ENCODE peak calls at places on chromosomes 4 and X, in ten cellular contexts. A, I, W, E, Y, Q, T, C, P and M are unnamed samples.

GRCh38 chr4:168598191-168598590 is 101.3 kb downstream of the PALLD start:
- DNase-seq in I (no peak), C (no peak), P (no peak), A (no peak), W (no peak), T (no peak), E (no peak), Q (no peak), Y (no peak), M (no peak)

GRCh38 chrX:75151828-75152592 is 4.1 kb downstream of the ABCB7 start:
- DNase-seq in P (no peak), I (no peak), T (no peak), C (no peak), Q (peak; percentile 1), W (no peak), Y (no peak), A (no peak), E (no peak), M (no peak)

GRCh38 chr4:140141196-140141845 is 12.7 kb downstream of the MAML3 start:
- DNase-seq in Q (no peak), P (no peak), E (no peak), A (no peak), C (no peak), T (no peak), I (no peak), W (no peak), Y (no peak), M (no peak)

GRCh38 chr4:137531951-137532868 is at the start of gene PCDH18:
- DNase-seq in T (no peak), I (peak; percentile 91), P (peak; percentile 84), Y (peak; percentile 87), Q (peak; percentile 80), A (no peak), E (peak; percentile 83), W (peak; percentile 97), C (peak; percentile 79), M (peak; percentile 82)

GRCh38 chrX:30275498-30275897 is 28.6 kb downstream of the MAGEB1 start:
- DNase-seq in Y (no peak), E (no peak), Q (peak; percentile 28), P (no peak), C (no peak), T (no peak), I (no peak), A (no peak), W (peak; percentile 13), M (no peak)

GRCh38 chrX:13607356-13607995 is 38.1 kb downstream of the EGFL6 start:
- DNase-seq in C (no peak), I (no peak), A (no peak), Q (no peak), P (no peak), Y (no peak), T (no peak), E (no peak), W (no peak), M (no peak)

GRCh38 chr4:90889171-90889570 is 762.0 kb downstream of the CCSER1 start:
- DNase-seq in E (no peak), C (no peak), I (no peak), W (no peak), P (no peak), A (no peak), Y (no peak), T (no peak), Q (no peak), M (no peak)

GRCh38 chrX:128464091-128464490 is 411.9 kb upstream of the ACTRT1 start:
- DNase-seq in W (peak; percentile 48), Q (peak; percentile 6), I (no peak), T (no peak), E (no peak), P (no peak), C (no peak), Y (no peak), A (no peak), M (no peak)

GRCh38 chr4:96326846-96327245 is 487.0 kb downstream of the PDHA2 start:
- DNase-seq in E (no peak), T (no peak), W (peak; percentile 14), Q (peak; percentile 2), P (no peak), I (no peak), Y (no peak), A (no peak), C (no peak), M (no peak)

GRCh38 chrX:72021975-72022374 is 109.7 kb downstream of the RTL5 start:
- DNase-seq in Y (no peak), Q (no peak), E (peak; percentile 17), T (no peak), P (no peak), C (peak; percentile 47), A (no peak), W (no peak), I (no peak), M (no peak)

GRCh38 chr4:153773236-153773690 is 13.4 kb upstream of the RNF175 start:
- DNase-seq in E (no peak), W (no peak), C (no peak), Y (no peak), P (no peak), I (no peak), Q (no peak), T (no peak), A (no peak), M (no peak)

GRCh38 chrX:111322231-111322855 is 52.1 kb upstream of the CAPN6 start:
- DNase-seq in P (no peak), Q (no peak), W (no peak), E (no peak), C (no peak), I (no peak), Y (no peak), T (no peak), A (no peak), M (no peak)

GRCh38 chrX:19545651-19546050 is 30.3 kb upstream of the MAP3K15 start:
- DNase-seq in T (no peak), W (no peak), C (no peak), P (no peak), A (no peak), Q (no peak), E (no peak), Y (no peak), I (no peak), M (no peak)

GRCh38 chrX:74449937-74450330 is 28.6 kb downstream of the SLC16A2 start:
- DNase-seq in I (no peak), W (peak; percentile 60), Y (peak; percentile 47), A (no peak), C (no peak), E (no peak), T (no peak), Q (no peak), P (no peak), M (no peak)

GRCh38 chrX:4320436-4320947 is 607.0 kb upstream of the PRKX start:
- DNase-seq in Q (no peak), W (no peak), T (no peak), I (no peak), A (no peak), Y (no peak), P (no peak), E (no peak), C (no peak), M (no peak)

GRCh38 chr4:120009731-120010130 is 56.9 kb downstream of the MAD2L1 start:
- DNase-seq in C (no peak), E (no peak), W (peak; percentile 38), T (no peak), A (no peak), Y (no peak), Q (no peak), P (no peak), I (no peak), M (no peak)

GRCh38 chr4:146278986-146279385 is 64.6 kb downstream of the REELD1 start:
- DNase-seq in A (no peak), Y (no peak), C (no peak), W (no peak), P (no peak), Q (no peak), T (no peak), E (no peak), I (no peak), M (no peak)

GRCh38 chr4:19729873-19730735 is 521.6 kb upstream of the SLIT2 start:
- DNase-seq in T (no peak), P (no peak), Q (no peak), W (peak; percentile 54), C (no peak), E (no peak), I (no peak), Y (no peak), A (no peak), M (no peak)

GRCh38 chr4:2935762-2936743 is 27.2 kb downstream of the NOP14 start:
- DNase-seq in W (peak; percentile 22), A (no peak), C (no peak), I (peak; percentile 50), Q (peak; percentile 73), E (no peak), P (no peak), Y (no peak), T (no peak), M (no peak)

GRCh38 chr4:102687982-102688433 is 72.8 kb downstream of the MANBA start:
- DNase-seq in I (no peak), Y (no peak), P (no peak), W (no peak), Q (no peak), E (no peak), T (no peak), C (no peak), A (no peak), M (no peak)

GRCh38 chr4:119204898-119205297 is 7.6 kb upstream of the USP53 start:
- DNase-seq in I (no peak), A (no peak), Y (no peak), W (no peak), T (no peak), P (no peak), E (no peak), Q (no peak), C (no peak), M (no peak)

GRCh38 chr4:102534845-102535244 is 33.7 kb downstream of the NFKB1 start:
- DNase-seq in C (no peak), A (no peak), Y (no peak), Q (no peak), T (no peak), W (no peak), I (no peak), E (no peak), P (no peak), M (no peak)

GRCh38 chr4:101086801-101087586 is 260.3 kb downstream of the PPP3CA start:
- DNase-seq in C (no peak), Y (no peak), Q (no peak), E (peak; percentile 15), W (no peak), I (no peak), T (no peak), A (no peak), P (no peak), M (no peak)

GRCh38 chr4:184688447-184688846 is 38.9 kb downstream of the PRIMPOL start:
- DNase-seq in C (no peak), Y (peak; percentile 68), W (peak; percentile 95), Q (peak; percentile 32), P (no peak), A (no peak), T (no peak), E (no peak), I (no peak), M (no peak)

GRCh38 chrX:118325453-118325852 is 20.5 kb upstream of the WDR44 start:
- DNase-seq in Y (no peak), W (peak; percentile 1), P (no peak), Q (no peak), I (no peak), A (no peak), T (no peak), E (no peak), C (no peak), M (no peak)